ENCODE peak calls at places on chromosomes 5 and 9, in six cellular contexts. One of them, this sample, is unnamed.
A peak's percentile ranks its signal among the peaks of the same experiment; 100 is the strongest.

GRCh38 chr9:124863371-124863831 is 1.5 kb downstream of the ARPC5L start:
- DNase-seq in neuronal stem cell: no peak
- DNase-seq in mesenchymal stem cell: no peak
- DNase-seq in IMR-90: no peak
- DNase-seq in H9: no peak
- DNase-seq in H1: no peak
- DNase-seq in this sample: no peak

GRCh38 chr5:108036484-108036883 is 345.4 kb downstream of the FBXL17 start:
- DNase-seq in neuronal stem cell: no peak
- DNase-seq in mesenchymal stem cell: no peak
- DNase-seq in IMR-90: no peak
- DNase-seq in H9: no peak
- DNase-seq in H1: no peak
- DNase-seq in this sample: peak; percentile 19

GRCh38 chr5:71810023-71810422 is 90.9 kb downstream of the CARTPT start:
- DNase-seq in neuronal stem cell: no peak
- DNase-seq in mesenchymal stem cell: no peak
- DNase-seq in IMR-90: no peak
- DNase-seq in H9: no peak
- DNase-seq in H1: no peak
- DNase-seq in this sample: peak; percentile 47

GRCh38 chr9:90802534-90802933 is 915 bp downstream of the SYK start:
- DNase-seq in neuronal stem cell: no peak
- DNase-seq in mesenchymal stem cell: peak; percentile 34
- DNase-seq in IMR-90: no peak
- DNase-seq in H9: no peak
- DNase-seq in H1: no peak
- DNase-seq in this sample: no peak

GRCh38 chr9:124695280-124695890 is 75.7 kb downstream of the NR6A1 start:
- DNase-seq in neuronal stem cell: no peak
- DNase-seq in mesenchymal stem cell: peak; percentile 70
- DNase-seq in IMR-90: peak; percentile 37
- DNase-seq in H9: no peak
- DNase-seq in H1: no peak
- DNase-seq in this sample: no peak

GRCh38 chr5:169801324-169801777 is 164.3 kb downstream of the DOCK2 start:
- DNase-seq in neuronal stem cell: no peak
- DNase-seq in mesenchymal stem cell: peak; percentile 76
- DNase-seq in IMR-90: peak; percentile 70
- DNase-seq in H9: no peak
- DNase-seq in H1: no peak
- DNase-seq in this sample: no peak

GRCh38 chr5:171474106-171474878 is 54.8 kb downstream of the FGF18 start:
- DNase-seq in neuronal stem cell: no peak
- DNase-seq in mesenchymal stem cell: no peak
- DNase-seq in IMR-90: peak; percentile 21
- DNase-seq in H9: no peak
- DNase-seq in H1: no peak
- DNase-seq in this sample: no peak

GRCh38 chr9:37382161-37382981 is 40.1 kb upstream of the GRHPR start:
- DNase-seq in neuronal stem cell: no peak
- DNase-seq in mesenchymal stem cell: no peak
- DNase-seq in IMR-90: no peak
- DNase-seq in H9: no peak
- DNase-seq in H1: no peak
- DNase-seq in this sample: no peak

GRCh38 chr9:114856210-114856941 is 50.5 kb upstream of the TNFSF15 start:
- DNase-seq in neuronal stem cell: no peak
- DNase-seq in mesenchymal stem cell: peak; percentile 56
- DNase-seq in IMR-90: peak; percentile 82
- DNase-seq in H9: no peak
- DNase-seq in H1: no peak
- DNase-seq in this sample: no peak

GRCh38 chr5:146516151-146516475 is at the start of gene GPR151:
- DNase-seq in neuronal stem cell: no peak
- DNase-seq in mesenchymal stem cell: peak; percentile 9
- DNase-seq in IMR-90: peak; percentile 9
- DNase-seq in H9: no peak
- DNase-seq in H1: no peak
- DNase-seq in this sample: peak; percentile 80

GRCh38 chr5:143641957-143642356 is 170.0 kb upstream of the HMHB1 start:
- DNase-seq in neuronal stem cell: no peak
- DNase-seq in mesenchymal stem cell: no peak
- DNase-seq in IMR-90: no peak
- DNase-seq in H9: no peak
- DNase-seq in H1: no peak
- DNase-seq in this sample: no peak

GRCh38 chr5:169716287-169716686 is 79.2 kb downstream of the DOCK2 start:
- DNase-seq in neuronal stem cell: no peak
- DNase-seq in mesenchymal stem cell: peak; percentile 44
- DNase-seq in IMR-90: peak; percentile 74
- DNase-seq in H9: no peak
- DNase-seq in H1: no peak
- DNase-seq in this sample: peak; percentile 22

GRCh38 chr9:108244676-108245075 is 611.1 kb downstream of the ACTL7B start:
- DNase-seq in neuronal stem cell: no peak
- DNase-seq in mesenchymal stem cell: no peak
- DNase-seq in IMR-90: no peak
- DNase-seq in H9: no peak
- DNase-seq in H1: no peak
- DNase-seq in this sample: no peak

GRCh38 chr5:133775584-133776304 is 163.4 kb upstream of the FSTL4 start:
- DNase-seq in neuronal stem cell: no peak
- DNase-seq in mesenchymal stem cell: no peak
- DNase-seq in IMR-90: no peak
- DNase-seq in H9: peak; percentile 9
- DNase-seq in H1: no peak
- DNase-seq in this sample: no peak

GRCh38 chr9:83570359-83570758 is 32.2 kb upstream of the FRMD3 start:
- DNase-seq in neuronal stem cell: no peak
- DNase-seq in mesenchymal stem cell: no peak
- DNase-seq in IMR-90: no peak
- DNase-seq in H9: no peak
- DNase-seq in H1: no peak
- DNase-seq in this sample: no peak
- H4K8ac ChIP-seq in neuronal stem cell: no peak overlapping the region
- H4K8ac ChIP-seq in mesenchymal stem cell: no peak overlapping the region
- H4K8ac ChIP-seq in IMR-90: no peak overlapping the region
- H4K8ac ChIP-seq in H9: no peak overlapping the region
- H4K8ac ChIP-seq in H1: no peak overlapping the region
- H4K8ac ChIP-seq in this sample: no peak overlapping the region

DNA sequence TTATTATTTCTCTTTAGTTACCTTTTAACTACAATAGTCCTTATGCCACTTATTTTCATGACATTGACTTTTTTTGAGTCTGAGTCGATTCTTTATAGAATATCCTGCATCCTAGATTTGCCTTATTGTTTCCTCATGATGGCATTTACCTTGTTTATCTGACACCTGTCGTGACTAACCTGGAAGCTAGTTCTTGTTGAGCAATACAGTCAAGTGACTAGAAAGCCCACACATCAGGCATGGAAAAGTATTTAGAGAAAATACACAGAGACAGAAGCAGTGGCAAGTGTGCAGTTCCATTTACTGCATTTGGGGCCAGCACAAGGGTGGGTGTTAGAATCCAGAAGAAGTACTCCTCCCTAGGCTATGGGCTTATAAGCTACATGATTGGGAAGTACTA is 97.8 kb downstream of the ERMP1 start:
- DNase-seq in neuronal stem cell: no peak
- DNase-seq in mesenchymal stem cell: no peak
- DNase-seq in IMR-90: no peak
- DNase-seq in H9: no peak
- DNase-seq in H1: no peak
- DNase-seq in this sample: no peak
- H3K9ac ChIP-seq in neuronal stem cell: no peak overlapping the region
- H3K9ac ChIP-seq in mesenchymal stem cell: no peak overlapping the region
- H3K9ac ChIP-seq in IMR-90: no peak overlapping the region
- H3K9ac ChIP-seq in H9: no peak overlapping the region
- H3K9ac ChIP-seq in H1: no peak overlapping the region
- H3K9ac ChIP-seq in this sample: no peak overlapping the region

GRCh38 chr9:130871395-130872057 is 25.1 kb downstream of the QRFP start:
- DNase-seq in neuronal stem cell: no peak
- DNase-seq in mesenchymal stem cell: no peak
- DNase-seq in IMR-90: no peak
- DNase-seq in H9: no peak
- DNase-seq in H1: no peak
- DNase-seq in this sample: no peak
- H3K4me2 ChIP-seq in neuronal stem cell: no peak overlapping the region
- H3K4me2 ChIP-seq in mesenchymal stem cell: no peak overlapping the region
- H3K4me2 ChIP-seq in IMR-90: no peak overlapping the region
- H3K4me2 ChIP-seq in H9: no peak overlapping the region
- H3K4me2 ChIP-seq in H1: no peak overlapping the region
- H3K4me2 ChIP-seq in this sample: no peak overlapping the region

GRCh38 chr5:119354522-119355243 is 1.1 kb upstream of the TNFAIP8 start:
- DNase-seq in neuronal stem cell: no peak
- DNase-seq in mesenchymal stem cell: no peak
- DNase-seq in IMR-90: no peak
- DNase-seq in H9: no peak
- DNase-seq in H1: no peak
- DNase-seq in this sample: no peak

GRCh38 chr5:119355244-119355635 is 579 bp upstream of the TNFAIP8 start:
- DNase-seq in neuronal stem cell: no peak
- DNase-seq in mesenchymal stem cell: no peak
- DNase-seq in IMR-90: no peak
- DNase-seq in H9: peak; percentile 78
- DNase-seq in H1: peak; percentile 62
- DNase-seq in this sample: peak; percentile 88

GRCh38 chr5:119355636-119356383 is at the start of gene TNFAIP8:
- DNase-seq in neuronal stem cell: peak; percentile 32
- DNase-seq in mesenchymal stem cell: peak; percentile 75
- DNase-seq in IMR-90: peak; percentile 70
- DNase-seq in H9: peak; percentile 59
- DNase-seq in H1: peak; percentile 74
- DNase-seq in this sample: peak; percentile 77

GRCh38 chr5:119353213-119353612 is 2.6 kb upstream of the TNFAIP8 start:
- DNase-seq in neuronal stem cell: no peak
- DNase-seq in mesenchymal stem cell: no peak
- DNase-seq in IMR-90: no peak
- DNase-seq in H9: no peak
- DNase-seq in H1: no peak
- DNase-seq in this sample: peak; percentile 47

DNA sequence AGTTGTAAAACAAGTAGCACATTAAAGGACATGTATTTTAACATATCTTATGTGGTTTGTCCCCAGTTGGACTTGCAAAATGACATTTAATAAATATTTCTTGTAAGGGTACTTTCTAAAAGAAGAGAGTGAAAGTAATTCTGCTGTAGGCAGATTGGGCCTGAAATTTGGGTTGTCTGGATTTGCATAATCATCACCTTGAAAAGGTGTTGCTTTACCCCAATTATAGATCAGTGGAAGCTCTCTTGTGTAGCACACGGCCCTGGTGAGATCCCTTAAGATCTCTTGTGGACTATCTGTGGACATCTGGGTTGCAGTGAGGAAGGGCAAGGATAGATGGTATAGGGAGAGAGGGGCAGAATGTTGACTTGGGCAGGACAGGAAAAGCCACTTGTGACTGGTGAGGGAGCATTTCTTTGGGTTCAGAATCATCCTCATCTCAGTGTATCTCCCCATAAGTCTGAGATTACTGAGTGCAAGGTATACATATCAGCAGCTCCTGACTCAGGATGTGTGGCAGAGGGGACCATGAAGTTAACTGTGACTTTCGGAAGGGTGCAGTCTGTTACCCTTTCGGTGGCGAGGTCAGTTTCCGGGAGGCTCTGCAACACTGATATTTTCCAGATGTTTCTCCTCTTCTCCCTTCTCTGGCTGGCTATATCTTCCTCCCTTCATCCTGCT is 2.0 kb upstream of the TNFAIP8 start:
- DNase-seq in neuronal stem cell: no peak
- DNase-seq in mesenchymal stem cell: no peak
- DNase-seq in IMR-90: no peak
- DNase-seq in H9: no peak
- DNase-seq in H1: no peak
- DNase-seq in this sample: no peak
- H4K8ac ChIP-seq in neuronal stem cell: no peak overlapping the region
- H4K8ac ChIP-seq in mesenchymal stem cell: peak overlapping the region; percentile 77
- H4K8ac ChIP-seq in IMR-90: no peak overlapping the region
- H4K8ac ChIP-seq in H9: no peak overlapping the region
- H4K8ac ChIP-seq in H1: no peak overlapping the region
- H4K8ac ChIP-seq in this sample: no peak overlapping the region